ENCODE peak calls at places on chromosomes 3 and 15, in six cellular contexts. One of them, this sample, is unnamed.

GRCh38 chr3:153688541-153689120 is 432.6 kb upstream of the ARHGEF26 start:
- DNase-seq in lower lobe of right lung: no peak
- DNase-seq in endodermal cell: no peak
- DNase-seq in AG04449: no peak
- DNase-seq in A549: no peak
- DNase-seq in left lung: no peak
- DNase-seq in this sample: no peak

GRCh38 chr3:39065197-39065596 is 13.4 kb downstream of the WDR48 start:
- DNase-seq in lower lobe of right lung: no peak
- DNase-seq in endodermal cell: peak; percentile 83
- DNase-seq in AG04449: no peak
- DNase-seq in A549: peak; percentile 51
- DNase-seq in left lung: no peak
- DNase-seq in this sample: no peak

GRCh38 chr3:46848271-46849097 is 14.8 kb downstream of the MYL3 start:
- DNase-seq in lower lobe of right lung: no peak
- DNase-seq in endodermal cell: peak; percentile 92
- DNase-seq in AG04449: no peak
- DNase-seq in A549: no peak
- DNase-seq in left lung: peak; percentile 30
- DNase-seq in this sample: peak; percentile 82

GRCh38 chr3:191987951-191988350 is 527.0 kb downstream of the PYDC2 start:
- DNase-seq in lower lobe of right lung: no peak
- DNase-seq in endodermal cell: no peak
- DNase-seq in AG04449: no peak
- DNase-seq in A549: no peak
- DNase-seq in left lung: no peak
- DNase-seq in this sample: no peak

GRCh38 chr3:27900316-27900715 is 178.2 kb upstream of the EOMES start:
- DNase-seq in lower lobe of right lung: no peak
- DNase-seq in endodermal cell: no peak
- DNase-seq in AG04449: no peak
- DNase-seq in A549: no peak
- DNase-seq in left lung: no peak
- DNase-seq in this sample: no peak

GRCh38 chr3:172808969-172809546 is 58.5 kb downstream of the ECT2 start:
- DNase-seq in lower lobe of right lung: no peak
- DNase-seq in endodermal cell: no peak
- DNase-seq in AG04449: peak; percentile 21
- DNase-seq in A549: peak; percentile 40
- DNase-seq in left lung: no peak
- DNase-seq in this sample: no peak

GRCh38 chr15:65396283-65396964 is 18.6 kb upstream of the IGDCC3 start:
- DNase-seq in lower lobe of right lung: no peak
- DNase-seq in endodermal cell: peak; percentile 63
- DNase-seq in AG04449: no peak
- DNase-seq in A549: no peak
- DNase-seq in left lung: no peak
- DNase-seq in this sample: no peak

GRCh38 chr15:93121089-93121488 is 32.1 kb upstream of the RGMA start:
- DNase-seq in lower lobe of right lung: no peak
- DNase-seq in endodermal cell: no peak
- DNase-seq in AG04449: no peak
- DNase-seq in A549: no peak
- DNase-seq in left lung: no peak
- DNase-seq in this sample: no peak

GRCh38 chr3:54046677-54047214 is 75.6 kb upstream of the CACNA2D3 start:
- DNase-seq in lower lobe of right lung: no peak
- DNase-seq in endodermal cell: no peak
- DNase-seq in AG04449: no peak
- DNase-seq in A549: peak; percentile 46
- DNase-seq in left lung: no peak
- DNase-seq in this sample: no peak

GRCh38 chr3:177978948-177979347 is 557.3 kb upstream of the KCNMB2 start:
- DNase-seq in lower lobe of right lung: no peak
- DNase-seq in endodermal cell: no peak
- DNase-seq in AG04449: no peak
- DNase-seq in A549: no peak
- DNase-seq in left lung: no peak
- DNase-seq in this sample: no peak

GRCh38 chr3:40116478-40117162 is 192.9 kb upstream of the EIF1B start:
- DNase-seq in lower lobe of right lung: no peak
- DNase-seq in endodermal cell: no peak
- DNase-seq in AG04449: peak; percentile 69
- DNase-seq in A549: no peak
- DNase-seq in left lung: no peak
- DNase-seq in this sample: no peak

GRCh38 chr15:52505141-52505540 is 23.5 kb downstream of the MYO5A start:
- DNase-seq in lower lobe of right lung: peak; percentile 69
- DNase-seq in endodermal cell: no peak
- DNase-seq in AG04449: no peak
- DNase-seq in A549: no peak
- DNase-seq in left lung: no peak
- DNase-seq in this sample: no peak

GRCh38 chr3:115038831-115039230 is 108.3 kb downstream of the ZBTB20 start:
- DNase-seq in lower lobe of right lung: no peak
- DNase-seq in endodermal cell: no peak
- DNase-seq in AG04449: no peak
- DNase-seq in A549: peak; percentile 18
- DNase-seq in left lung: no peak
- DNase-seq in this sample: no peak

GRCh38 chr15:25717116-25717755 is 145.9 kb downstream of the ATP10A start:
- DNase-seq in lower lobe of right lung: no peak
- DNase-seq in endodermal cell: peak; percentile 25
- DNase-seq in AG04449: peak; percentile 44
- DNase-seq in A549: no peak
- DNase-seq in left lung: no peak
- DNase-seq in this sample: no peak

GRCh38 chr15:47711654-47712053 is 5.7 kb upstream of the SEMA6D start:
- DNase-seq in lower lobe of right lung: no peak
- DNase-seq in endodermal cell: no peak
- DNase-seq in AG04449: no peak
- DNase-seq in A549: no peak
- DNase-seq in left lung: no peak
- DNase-seq in this sample: no peak

GRCh38 chr15:26864664-26865191 is 2.1 kb upstream of the GABRA5 start:
- DNase-seq in lower lobe of right lung: no peak
- DNase-seq in endodermal cell: peak; percentile 85
- DNase-seq in AG04449: no peak
- DNase-seq in A549: peak; percentile 85
- DNase-seq in left lung: no peak
- DNase-seq in this sample: no peak

GRCh38 chr15:85742186-85742751 is 52.5 kb downstream of the KLHL25 start:
- DNase-seq in lower lobe of right lung: no peak
- DNase-seq in endodermal cell: peak; percentile 48
- DNase-seq in AG04449: peak; percentile 34
- DNase-seq in A549: no peak
- DNase-seq in left lung: no peak
- DNase-seq in this sample: peak; percentile 80

GRCh38 chr3:197787412-197787811 is 3.6 kb upstream of the LRCH3 start:
- DNase-seq in lower lobe of right lung: no peak
- DNase-seq in endodermal cell: no peak
- DNase-seq in AG04449: no peak
- DNase-seq in A549: no peak
- DNase-seq in left lung: no peak
- DNase-seq in this sample: no peak

GRCh38 chr3:187292186-187292585 is 649 bp upstream of the MASP1 start:
- DNase-seq in lower lobe of right lung: no peak
- DNase-seq in endodermal cell: no peak
- DNase-seq in AG04449: no peak
- DNase-seq in A549: no peak
- DNase-seq in left lung: no peak
- DNase-seq in this sample: no peak

GRCh38 chr15:52284164-52284563 is 11.4 kb downstream of the MYO5C start:
- DNase-seq in lower lobe of right lung: no peak
- DNase-seq in endodermal cell: no peak
- DNase-seq in AG04449: no peak
- DNase-seq in A549: peak; percentile 73
- DNase-seq in left lung: no peak
- DNase-seq in this sample: peak; percentile 27

GRCh38 chr15:75229191-75230015 is 27.7 kb downstream of the C15orf39 start:
- DNase-seq in lower lobe of right lung: no peak
- DNase-seq in endodermal cell: no peak
- DNase-seq in AG04449: no peak
- DNase-seq in A549: no peak
- DNase-seq in left lung: no peak
- DNase-seq in this sample: no peak

GRCh38 chr15:34588046-34588674 is 4.7 kb upstream of the GOLGA8B start:
- DNase-seq in lower lobe of right lung: no peak
- DNase-seq in endodermal cell: peak; percentile 82
- DNase-seq in AG04449: peak; percentile 33
- DNase-seq in A549: peak; percentile 94
- DNase-seq in left lung: peak; percentile 53
- DNase-seq in this sample: no peak

GRCh38 chr3:188358787-188359493 is 205.0 kb downstream of the LPP start:
- DNase-seq in lower lobe of right lung: no peak
- DNase-seq in endodermal cell: no peak
- DNase-seq in AG04449: no peak
- DNase-seq in A549: no peak
- DNase-seq in left lung: no peak
- DNase-seq in this sample: no peak

GRCh38 chr15:72740202-72740601 is 43.4 kb downstream of the ADPGK start:
- DNase-seq in lower lobe of right lung: no peak
- DNase-seq in endodermal cell: no peak
- DNase-seq in AG04449: no peak
- DNase-seq in A549: no peak
- DNase-seq in left lung: no peak
- DNase-seq in this sample: no peak

GRCh38 chr3:11199902-11200678 is 45.8 kb downstream of the HRH1 start:
- DNase-seq in lower lobe of right lung: no peak
- DNase-seq in endodermal cell: no peak
- DNase-seq in AG04449: no peak
- DNase-seq in A549: no peak
- DNase-seq in left lung: no peak
- DNase-seq in this sample: no peak

GRCh38 chr3:184171562-184171961 is 3.1 kb upstream of the AP2M1 start:
- DNase-seq in lower lobe of right lung: no peak
- DNase-seq in endodermal cell: peak; percentile 49
- DNase-seq in AG04449: no peak
- DNase-seq in A549: no peak
- DNase-seq in left lung: no peak
- DNase-seq in this sample: no peak

GRCh38 chr15:56786966-56787365 is 53.7 kb upstream of the ZNF280D start:
- DNase-seq in lower lobe of right lung: no peak
- DNase-seq in endodermal cell: no peak
- DNase-seq in AG04449: no peak
- DNase-seq in A549: no peak
- DNase-seq in left lung: no peak
- DNase-seq in this sample: no peak

GRCh38 chr3:157438371-157438735 is 1.7 kb downstream of the PTX3 start:
- DNase-seq in lower lobe of right lung: no peak
- DNase-seq in endodermal cell: peak; percentile 68
- DNase-seq in AG04449: no peak
- DNase-seq in A549: no peak
- DNase-seq in left lung: no peak
- DNase-seq in this sample: no peak

GRCh38 chr3:51968175-51968681 is 974 bp upstream of the PCBP4 start:
- DNase-seq in lower lobe of right lung: no peak
- DNase-seq in endodermal cell: peak; percentile 78
- DNase-seq in AG04449: no peak
- DNase-seq in A549: no peak
- DNase-seq in left lung: no peak
- DNase-seq in this sample: no peak

DNA sequence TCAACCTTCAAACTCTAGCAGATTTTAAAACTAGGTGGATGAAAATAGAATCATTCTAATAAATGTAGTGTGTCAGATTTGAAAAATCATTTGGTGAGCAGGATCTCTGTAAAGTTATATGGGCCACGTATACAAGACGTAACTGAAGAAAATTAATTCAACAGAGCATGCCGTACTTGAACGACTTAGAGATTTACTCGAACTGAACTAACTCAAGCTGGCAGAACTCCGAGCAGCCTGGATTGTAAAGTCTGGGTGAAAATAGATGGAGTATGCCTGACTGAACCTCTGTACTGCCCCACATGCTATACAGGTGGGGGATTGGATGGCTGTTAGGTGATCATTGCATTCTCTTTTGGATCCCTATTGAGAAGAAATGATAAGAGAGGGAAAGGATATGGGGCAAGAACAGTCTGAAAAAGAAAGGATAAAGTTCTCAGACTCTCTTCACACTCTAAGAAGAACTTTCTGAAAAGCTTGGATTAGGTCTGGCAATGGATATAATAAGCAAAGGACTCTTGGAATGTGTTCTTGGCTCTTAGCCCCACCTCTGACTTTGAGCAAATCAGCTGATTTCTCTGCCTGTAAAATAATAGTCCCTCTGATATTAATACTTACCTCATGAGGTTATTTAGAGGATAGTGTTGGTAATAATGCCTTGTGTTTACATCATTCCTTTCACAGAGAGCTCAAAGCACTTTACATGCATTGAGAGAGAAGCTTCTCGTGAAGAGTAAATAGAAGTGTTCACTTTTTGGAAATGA is 147.5 kb downstream of the FILIP1L start:
- DNase-seq in lower lobe of right lung: no peak
- DNase-seq in endodermal cell: no peak
- DNase-seq in AG04449: no peak
- DNase-seq in A549: no peak
- DNase-seq in left lung: no peak
- DNase-seq in this sample: no peak
- H3K4me3 ChIP-seq in lower lobe of right lung: no peak overlapping the region
- H3K4me3 ChIP-seq in endodermal cell: peak overlapping the region; percentile 0
- H3K4me3 ChIP-seq in AG04449: no peak overlapping the region
- H3K4me3 ChIP-seq in A549: no peak overlapping the region
- H3K4me3 ChIP-seq in left lung: no peak overlapping the region
- H3K4me3 ChIP-seq in this sample: no peak overlapping the region

GRCh38 chr15:77540346-77541060 is 92.2 kb downstream of the LINGO1 start:
- DNase-seq in lower lobe of right lung: no peak
- DNase-seq in endodermal cell: no peak
- DNase-seq in AG04449: no peak
- DNase-seq in A549: no peak
- DNase-seq in left lung: no peak
- DNase-seq in this sample: no peak
- H3K4me3 ChIP-seq in lower lobe of right lung: no peak overlapping the region
- H3K4me3 ChIP-seq in endodermal cell: no peak overlapping the region
- H3K4me3 ChIP-seq in AG04449: no peak overlapping the region
- H3K4me3 ChIP-seq in A549: no peak overlapping the region
- H3K4me3 ChIP-seq in left lung: no peak overlapping the region
- H3K4me3 ChIP-seq in this sample: no peak overlapping the region

DNA sequence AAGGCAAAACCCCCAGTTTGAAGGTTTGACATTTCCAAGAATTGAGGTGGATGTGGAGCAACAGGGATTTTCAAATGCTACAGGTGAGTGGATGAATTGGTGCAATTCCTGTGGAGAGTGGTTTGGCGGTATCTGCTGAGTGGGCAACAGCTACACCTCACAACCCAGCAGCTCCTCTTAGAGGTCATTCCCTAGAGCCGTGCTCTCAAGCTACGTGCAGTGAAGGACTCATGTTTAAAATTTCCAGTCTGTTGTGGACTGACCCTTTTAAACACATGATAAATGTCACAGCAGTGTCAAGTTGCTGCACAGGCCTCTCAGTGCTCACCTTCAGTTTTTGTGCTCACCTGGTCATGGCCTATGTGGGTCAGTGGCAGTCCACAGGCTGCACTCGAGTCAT is 9.5 kb downstream of the C3orf20 start:
- DNase-seq in lower lobe of right lung: no peak
- DNase-seq in endodermal cell: no peak
- DNase-seq in AG04449: no peak
- DNase-seq in A549: no peak
- DNase-seq in left lung: no peak
- DNase-seq in this sample: no peak
- H3K4me3 ChIP-seq in lower lobe of right lung: no peak overlapping the region
- H3K4me3 ChIP-seq in endodermal cell: no peak overlapping the region
- H3K4me3 ChIP-seq in AG04449: no peak overlapping the region
- H3K4me3 ChIP-seq in A549: no peak overlapping the region
- H3K4me3 ChIP-seq in left lung: no peak overlapping the region
- H3K4me3 ChIP-seq in this sample: no peak overlapping the region

GRCh38 chr3:16887130-16887529 is 2.4 kb downstream of the PLCL2 start:
- DNase-seq in lower lobe of right lung: no peak
- DNase-seq in endodermal cell: no peak
- DNase-seq in AG04449: no peak
- DNase-seq in A549: no peak
- DNase-seq in left lung: no peak
- DNase-seq in this sample: no peak
- H3K4me3 ChIP-seq in lower lobe of right lung: peak overlapping the region; percentile 80
- H3K4me3 ChIP-seq in endodermal cell: no peak overlapping the region
- H3K4me3 ChIP-seq in AG04449: no peak overlapping the region
- H3K4me3 ChIP-seq in A549: no peak overlapping the region
- H3K4me3 ChIP-seq in left lung: peak overlapping the region; percentile 72
- H3K4me3 ChIP-seq in this sample: no peak overlapping the region

This sample was measured in vagina.